ENCODE peak calls at places on chromosome 1, in six cellular contexts. One of them, this sample, is unnamed. For H3K4me1, the result is how much of the 10 kb centered on the place peaks cover.

GRCh38 chr1:8017495-8018310 is 8.4 kb downstream of the ERRFI1 start:
- DNase-seq in sigmoid colon: no peak
- DNase-seq in IMR-90: no peak
- DNase-seq in heart right ventricle: no peak
- DNase-seq in CD8-positive, alpha-beta T cell: no peak
- DNase-seq in ovary: no peak
- DNase-seq in this sample: no peak

GRCh38 chr1:178871551-178872320 is 859 bp upstream of the ANGPTL1 start:
- DNase-seq in CD8-positive, alpha-beta T cell: no peak
- DNase-seq in heart right ventricle: no peak
- DNase-seq in IMR-90: no peak
- DNase-seq in sigmoid colon: no peak
- DNase-seq in ovary: no peak
- DNase-seq in this sample: no peak

GRCh38 chr1:235883261-235883927 is 16.7 kb upstream of the LYST start:
- DNase-seq in IMR-90: peak
- DNase-seq in ovary: peak
- DNase-seq in CD8-positive, alpha-beta T cell: no peak
- DNase-seq in sigmoid colon: peak
- DNase-seq in heart right ventricle: peak
- DNase-seq in this sample: peak

GRCh38 chr1:56788102-56788501 is 31.1 kb downstream of the FYB2 start:
- DNase-seq in sigmoid colon: no peak
- DNase-seq in IMR-90: no peak
- DNase-seq in heart right ventricle: no peak
- DNase-seq in CD8-positive, alpha-beta T cell: no peak
- DNase-seq in ovary: no peak
- DNase-seq in this sample: no peak

GRCh38 chr1:8423134-8423701 is 105.3 kb downstream of the SLC45A1 start:
- DNase-seq in CD8-positive, alpha-beta T cell: peak
- DNase-seq in IMR-90: no peak
- DNase-seq in heart right ventricle: no peak
- DNase-seq in ovary: peak
- DNase-seq in sigmoid colon: peak
- DNase-seq in this sample: peak

GRCh38 chr1:103514920-103515503 is 10.5 kb upstream of the RNPC3 start:
- DNase-seq in sigmoid colon: no peak
- DNase-seq in heart right ventricle: no peak
- DNase-seq in ovary: no peak
- DNase-seq in CD8-positive, alpha-beta T cell: no peak
- DNase-seq in IMR-90: peak
- DNase-seq in this sample: no peak

GRCh38 chr1:245953876-245954660 is 553.0 kb downstream of the SMYD3 start:
- DNase-seq in ovary: no peak
- DNase-seq in IMR-90: no peak
- DNase-seq in CD8-positive, alpha-beta T cell: no peak
- DNase-seq in sigmoid colon: no peak
- DNase-seq in heart right ventricle: no peak
- DNase-seq in this sample: no peak

GRCh38 chr1:231279081-231279480 is 38.1 kb downstream of the GNPAT start:
- DNase-seq in heart right ventricle: no peak
- DNase-seq in CD8-positive, alpha-beta T cell: no peak
- DNase-seq in sigmoid colon: no peak
- DNase-seq in ovary: no peak
- DNase-seq in IMR-90: peak
- DNase-seq in this sample: no peak

GRCh38 chr1:64505944-64506658 is 36.2 kb downstream of the CACHD1 start:
- DNase-seq in sigmoid colon: no peak
- DNase-seq in IMR-90: no peak
- DNase-seq in ovary: peak
- DNase-seq in CD8-positive, alpha-beta T cell: peak
- DNase-seq in heart right ventricle: no peak
- DNase-seq in this sample: peak

GRCh38 chr1:241837901-241838300 is 10.1 kb upstream of the EXO1 start:
- DNase-seq in ovary: no peak
- DNase-seq in IMR-90: peak
- DNase-seq in heart right ventricle: no peak
- DNase-seq in CD8-positive, alpha-beta T cell: no peak
- DNase-seq in sigmoid colon: no peak
- DNase-seq in this sample: no peak

DNA sequence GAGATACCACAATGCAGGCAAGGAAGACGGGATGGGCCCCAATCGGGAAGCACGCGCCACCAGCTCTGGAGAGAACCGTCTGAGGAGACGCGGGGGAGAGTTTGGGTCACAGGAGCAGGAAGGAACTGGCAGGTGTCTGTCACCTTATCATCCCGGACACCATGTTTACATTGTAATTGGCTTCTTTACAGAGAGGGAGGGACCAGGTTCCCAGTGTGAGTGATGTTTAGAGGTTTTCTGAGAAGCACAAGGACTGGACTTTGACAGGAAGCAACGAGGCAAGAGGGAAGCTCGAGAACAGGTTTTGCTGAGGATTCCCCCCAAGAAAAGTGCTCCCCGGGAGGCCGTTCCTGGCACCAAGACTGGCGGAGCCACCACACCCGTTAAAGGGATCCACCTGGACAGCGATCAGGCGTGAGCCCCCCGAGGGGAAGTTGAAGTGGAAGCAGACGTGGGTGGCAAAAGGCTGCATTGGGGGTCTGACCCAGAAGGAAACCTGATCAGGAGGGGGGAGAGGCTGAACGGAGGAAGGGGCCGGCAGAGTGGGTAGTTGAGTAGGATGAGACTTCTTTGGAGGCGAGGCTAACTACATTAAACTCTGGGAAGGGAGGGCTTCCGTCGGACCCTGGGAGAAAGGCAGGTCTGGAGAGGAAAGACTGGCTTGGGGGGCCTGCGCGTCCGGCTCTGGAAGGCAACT is 885 bp downstream of the EPS15 start:
- DNase-seq in IMR-90: peak
- DNase-seq in ovary: peak
- DNase-seq in sigmoid colon: peak
- DNase-seq in CD8-positive, alpha-beta T cell: peak
- DNase-seq in heart right ventricle: peak
- DNase-seq in this sample: peak
- H3K4me1 ChIP-seq in IMR-90: under half
- H3K4me1 ChIP-seq in ovary: under half
- H3K4me1 ChIP-seq in sigmoid colon: under half
- H3K4me1 ChIP-seq in CD8-positive, alpha-beta T cell: under half
- H3K4me1 ChIP-seq in heart right ventricle: under half
- H3K4me1 ChIP-seq in this sample: under half

GRCh38 chr1:91747666-91748065 is 138.3 kb downstream of the TGFBR3 start:
- DNase-seq in heart right ventricle: no peak
- DNase-seq in ovary: no peak
- DNase-seq in sigmoid colon: peak
- DNase-seq in IMR-90: no peak
- DNase-seq in CD8-positive, alpha-beta T cell: no peak
- DNase-seq in this sample: no peak

GRCh38 chr1:91749690-91750335 is 136.1 kb downstream of the TGFBR3 start:
- DNase-seq in CD8-positive, alpha-beta T cell: no peak
- DNase-seq in heart right ventricle: no peak
- DNase-seq in IMR-90: no peak
- DNase-seq in ovary: no peak
- DNase-seq in sigmoid colon: peak
- DNase-seq in this sample: no peak

GRCh38 chr1:91752324-91752723 is 133.6 kb downstream of the TGFBR3 start:
- DNase-seq in CD8-positive, alpha-beta T cell: no peak
- DNase-seq in ovary: no peak
- DNase-seq in sigmoid colon: no peak
- DNase-seq in heart right ventricle: no peak
- DNase-seq in IMR-90: no peak
- DNase-seq in this sample: no peak

GRCh38 chr1:91751281-91751680 is 134.7 kb downstream of the TGFBR3 start:
- DNase-seq in CD8-positive, alpha-beta T cell: no peak
- DNase-seq in ovary: no peak
- DNase-seq in sigmoid colon: peak
- DNase-seq in heart right ventricle: peak
- DNase-seq in IMR-90: peak
- DNase-seq in this sample: no peak

DNA sequence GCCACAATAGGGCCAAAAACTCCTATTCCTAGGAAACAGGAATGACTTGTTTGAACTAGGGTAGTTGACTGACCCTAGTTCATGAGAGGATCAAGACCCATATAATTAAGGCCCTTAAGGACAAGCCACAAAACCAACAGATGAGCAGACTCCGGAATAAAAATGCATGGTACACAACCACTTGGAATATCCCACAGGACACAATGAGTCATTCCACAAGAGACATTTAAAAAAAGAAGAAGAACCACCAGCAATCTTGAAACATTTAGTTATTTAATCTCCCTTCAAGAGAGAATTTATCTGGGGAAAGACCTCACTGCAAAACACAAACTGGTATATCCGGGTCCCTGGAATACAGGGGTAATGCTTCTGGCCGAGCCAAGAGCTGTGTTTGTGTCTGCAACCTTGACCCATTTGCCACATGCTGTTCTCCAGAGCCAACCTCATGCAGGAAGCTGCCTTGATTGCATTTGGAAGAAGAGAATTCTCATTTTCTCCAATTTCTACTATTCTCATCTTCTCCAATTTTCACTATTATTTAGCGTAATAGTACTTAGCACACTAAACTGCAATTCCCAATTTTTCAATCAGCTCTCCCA is 135.5 kb downstream of the TGFBR3 start:
- DNase-seq in IMR-90: no peak
- DNase-seq in heart right ventricle: no peak
- DNase-seq in ovary: no peak
- DNase-seq in sigmoid colon: peak
- DNase-seq in CD8-positive, alpha-beta T cell: no peak
- DNase-seq in this sample: no peak
- H3K4me1 ChIP-seq in IMR-90: under half
- H3K4me1 ChIP-seq in heart right ventricle: half or more
- H3K4me1 ChIP-seq in ovary: under half
- H3K4me1 ChIP-seq in sigmoid colon: under half
- H3K4me1 ChIP-seq in CD8-positive, alpha-beta T cell: under half
- H3K4me1 ChIP-seq in this sample: under half

DNA sequence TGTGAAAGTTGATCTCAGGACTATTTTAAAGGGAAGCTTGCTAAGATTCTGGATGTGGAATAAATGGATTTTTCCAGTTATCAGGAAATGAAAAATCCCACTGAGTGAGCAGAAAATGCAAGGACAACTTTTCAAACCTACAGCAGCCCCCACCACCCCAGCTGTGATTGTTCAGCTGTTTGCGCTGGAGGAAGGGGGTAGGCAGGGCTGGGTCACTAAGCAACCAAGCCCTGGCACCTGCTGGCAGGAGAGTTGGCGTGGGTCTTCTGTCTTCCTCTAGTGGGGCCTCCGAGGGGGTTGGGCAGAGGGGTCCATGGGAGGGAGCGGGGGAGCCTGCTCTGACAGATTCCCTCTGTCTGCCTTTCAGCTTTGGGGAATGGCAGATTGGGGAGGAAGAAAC is 45.3 kb downstream of the EIF2D start:
- DNase-seq in sigmoid colon: no peak
- DNase-seq in ovary: no peak
- DNase-seq in heart right ventricle: no peak
- DNase-seq in CD8-positive, alpha-beta T cell: no peak
- DNase-seq in IMR-90: no peak
- DNase-seq in this sample: no peak
- H3K4me1 ChIP-seq in sigmoid colon: under half
- H3K4me1 ChIP-seq in ovary: under half
- H3K4me1 ChIP-seq in heart right ventricle: under half
- H3K4me1 ChIP-seq in CD8-positive, alpha-beta T cell: half or more
- H3K4me1 ChIP-seq in IMR-90: under half
- H3K4me1 ChIP-seq in this sample: under half

GRCh38 chr1:204494281-204495077 is at the start of gene PIK3C2B:
- DNase-seq in CD8-positive, alpha-beta T cell: peak
- DNase-seq in sigmoid colon: peak
- DNase-seq in heart right ventricle: peak
- DNase-seq in IMR-90: peak
- DNase-seq in ovary: peak
- DNase-seq in this sample: peak

GRCh38 chr1:204493882-204494280 is 724 bp downstream of the PIK3C2B start:
- DNase-seq in heart right ventricle: peak
- DNase-seq in CD8-positive, alpha-beta T cell: peak
- DNase-seq in ovary: peak
- DNase-seq in sigmoid colon: peak
- DNase-seq in IMR-90: peak
- DNase-seq in this sample: peak

GRCh38 chr1:204493145-204493881 is 1.3 kb downstream of the PIK3C2B start:
- DNase-seq in IMR-90: peak
- DNase-seq in ovary: peak
- DNase-seq in heart right ventricle: peak
- DNase-seq in sigmoid colon: peak
- DNase-seq in CD8-positive, alpha-beta T cell: peak
- DNase-seq in this sample: peak

GRCh38 chr1:204495078-204495753 is 611 bp upstream of the PIK3C2B start:
- DNase-seq in sigmoid colon: no peak
- DNase-seq in CD8-positive, alpha-beta T cell: peak
- DNase-seq in ovary: no peak
- DNase-seq in IMR-90: no peak
- DNase-seq in heart right ventricle: no peak
- DNase-seq in this sample: no peak

DNA sequence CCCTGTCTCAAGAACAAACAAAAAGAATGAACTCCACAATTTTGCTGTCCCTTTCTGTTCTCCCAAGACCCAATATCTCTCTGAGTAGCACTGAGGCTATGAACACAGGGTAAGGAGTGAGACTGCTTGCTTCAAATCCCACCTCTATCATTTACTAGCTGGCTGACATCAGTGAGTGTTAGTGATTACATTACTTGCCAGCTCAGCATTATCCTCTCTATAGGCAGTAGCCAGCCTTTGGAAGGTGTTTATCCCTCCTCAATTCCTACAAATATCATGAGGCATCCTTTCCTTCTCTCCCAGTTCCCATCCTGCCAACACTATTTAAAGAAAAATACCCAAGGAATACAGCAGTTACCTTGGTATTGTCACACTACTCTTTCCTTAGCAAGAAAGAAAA is 3.0 kb downstream of the PIK3C2B start:
- DNase-seq in IMR-90: no peak
- DNase-seq in sigmoid colon: no peak
- DNase-seq in heart right ventricle: no peak
- DNase-seq in ovary: no peak
- DNase-seq in CD8-positive, alpha-beta T cell: no peak
- DNase-seq in this sample: no peak
- H3K4me1 ChIP-seq in IMR-90: under half
- H3K4me1 ChIP-seq in sigmoid colon: under half
- H3K4me1 ChIP-seq in heart right ventricle: half or more
- H3K4me1 ChIP-seq in ovary: under half
- H3K4me1 ChIP-seq in CD8-positive, alpha-beta T cell: under half
- H3K4me1 ChIP-seq in this sample: under half

GRCh38 chr1:30892251-30892650 is 16.3 kb downstream of the SDC3 start:
- DNase-seq in CD8-positive, alpha-beta T cell: no peak
- DNase-seq in heart right ventricle: no peak
- DNase-seq in ovary: no peak
- DNase-seq in IMR-90: no peak
- DNase-seq in sigmoid colon: no peak
- DNase-seq in this sample: no peak
- H3K4me1 ChIP-seq in CD8-positive, alpha-beta T cell: under half
- H3K4me1 ChIP-seq in heart right ventricle: half or more
- H3K4me1 ChIP-seq in ovary: under half
- H3K4me1 ChIP-seq in IMR-90: half or more
- H3K4me1 ChIP-seq in sigmoid colon: under half
- H3K4me1 ChIP-seq in this sample: under half

GRCh38 chr1:32991819-32992488 is 27.3 kb upstream of the RNF19B start:
- DNase-seq in ovary: no peak
- DNase-seq in heart right ventricle: no peak
- DNase-seq in sigmoid colon: peak
- DNase-seq in IMR-90: no peak
- DNase-seq in CD8-positive, alpha-beta T cell: no peak
- DNase-seq in this sample: no peak
- H3K4me1 ChIP-seq in ovary: under half
- H3K4me1 ChIP-seq in heart right ventricle: half or more
- H3K4me1 ChIP-seq in sigmoid colon: under half
- H3K4me1 ChIP-seq in IMR-90: under half
- H3K4me1 ChIP-seq in CD8-positive, alpha-beta T cell: under half
- H3K4me1 ChIP-seq in this sample: under half

GRCh38 chr1:165947797-165948455 is 120.5 kb downstream of the UCK2 start:
- DNase-seq in CD8-positive, alpha-beta T cell: no peak
- DNase-seq in ovary: no peak
- DNase-seq in heart right ventricle: no peak
- DNase-seq in IMR-90: no peak
- DNase-seq in sigmoid colon: no peak
- DNase-seq in this sample: no peak
- H3K4me1 ChIP-seq in CD8-positive, alpha-beta T cell: under half
- H3K4me1 ChIP-seq in ovary: under half
- H3K4me1 ChIP-seq in heart right ventricle: under half
- H3K4me1 ChIP-seq in IMR-90: under half
- H3K4me1 ChIP-seq in sigmoid colon: under half
- H3K4me1 ChIP-seq in this sample: under half

This sample was measured in aorta.